ENCODE peak calls at places on chromosome 10, in four cellular contexts. F is GM12864; W is T-helper 2 cell; H is stimulated activated CD4-positive, alpha-beta T cell treated with anti-CD3 and anti-CD28 coated beads, Interleukin-2, amount 100 ng/mL, for 24 hours. D is an unnamed sample.

GRCh38 chr10:30188101-30188500 is 128.7 kb upstream of the JCAD start:
- DNase-seq in F (no peak), W (no peak), H (no peak), D (no peak)

GRCh38 chr10:32577448-32577847 is 131.5 kb downstream of the CCDC7 start:
- DNase-seq in F (no peak), W (no peak), H (no peak), D (no peak)

GRCh38 chr10:124091646-124092269 is 1.6 kb downstream of the CHST15 start:
- DNase-seq in F (no peak), W (no peak), H (peak; percentile 11), D (peak; percentile 52)

GRCh38 chr10:106941297-106942034 is 223.0 kb downstream of the SORCS1 start:
- DNase-seq in F (no peak), W (no peak), H (no peak), D (no peak)

GRCh38 chr10:124388823-124389612 is 29.7 kb downstream of the OAT start:
- DNase-seq in F (peak; percentile 29), W (peak; percentile 87), H (peak; percentile 96), D (peak; percentile 98)

GRCh38 chr10:72847681-72848080 is 45.9 kb upstream of the OIT3 start:
- DNase-seq in F (no peak), W (no peak), H (no peak), D (peak; percentile 34)

GRCh38 chr10:74816824-74817498 is 9.4 kb upstream of the KAT6B start:
- DNase-seq in F (no peak), W (no peak), H (no peak), D (no peak)

GRCh38 chr10:10869592-10869991 is 148.1 kb upstream of the CELF2 start:
- DNase-seq in F (peak; percentile 15), W (no peak), H (no peak), D (peak; percentile 32)

GRCh38 chr10:49650724-49651034 is 28.8 kb upstream of the C10orf53 start:
- DNase-seq in F (no peak), W (no peak), H (no peak), D (no peak)

GRCh38 chr10:42431095-42431494 is 207.3 kb downstream of the ZNF33B start:
- DNase-seq in F (no peak), W (no peak), H (no peak), D (no peak)

GRCh38 chr10:119806334-119807130 is 66.1 kb downstream of the MCMBP start:
- DNase-seq in F (no peak), W (no peak), H (no peak), D (no peak)

GRCh38 chr10:45008524-45009161 is 7.9 kb downstream of the ZNF22 start:
- DNase-seq in F (peak; percentile 45), W (no peak), H (no peak), D (peak; percentile 65)

GRCh38 chr10:76432274-76433012 is 1001.0 kb downstream of the LRMDA start:
- DNase-seq in F (no peak), W (no peak), H (no peak), D (peak; percentile 81)